ENCODE peak calls at places on chromosomes 13 and 19, in six cellular contexts. G is fibroblast of lung; R is psoas muscle; X is H7; Z is bronchial epithelial cell; P is activated CD8-positive, alpha-beta memory T cell treated with anti-CD3 and anti-CD28 coated beads for 48 hours. I is an unnamed sample.

GRCh38 chr19:14972676-14973075 is 7.0 kb downstream of the SLC1A6 start:
- DNase-seq in G (no peak), R (no peak), X (no peak), Z (no peak), P (no peak), I (no peak)

GRCh38 chr19:31625056-31625455 is 275.8 kb upstream of the TSHZ3 start:
- DNase-seq in G (no peak), R (no peak), X (no peak), Z (no peak), P (no peak), I (no peak)

GRCh38 chr19:1513492-1514294 is 874 bp upstream of the ADAMTSL5 start:
- DNase-seq in G (peak), R (peak), X (peak), Z (peak), P (peak), I (peak)

GRCh38 chr13:80783926-80784325 is 443.0 kb upstream of the SPRY2 start:
- DNase-seq in G (peak), R (no peak), X (no peak), Z (no peak), P (no peak), I (no peak)

GRCh38 chr19:6766357-6767080 is 716 bp downstream of the SH2D3A start:
- DNase-seq in G (no peak), R (no peak), X (peak), Z (peak), P (no peak), I (no peak)

GRCh38 chr13:109779876-109780516 is 6.4 kb downstream of the IRS2 start:
- DNase-seq in G (peak), R (no peak), X (no peak), Z (no peak), P (no peak), I (no peak)

GRCh38 chr13:113920606-113921306 is 53.1 kb downstream of the C13orf46 start:
- DNase-seq in G (no peak), R (no peak), X (no peak), Z (no peak), P (no peak), I (no peak)

GRCh38 chr19:41575998-41576397 is at the start of gene CEACAM21:
- DNase-seq in G (no peak), R (peak), X (no peak), Z (no peak), P (peak), I (no peak)

GRCh38 chr19:29329460-29330134 is 116.6 kb upstream of the UQCRFS1 start:
- DNase-seq in G (no peak), R (no peak), X (peak), Z (no peak), P (no peak), I (no peak)

GRCh38 chr19:17513801-17514200 is 2.4 kb downstream of the PGLS start:
- DNase-seq in G (peak), R (no peak), X (peak), Z (no peak), P (no peak), I (peak)

GRCh38 chr13:30033681-30034447 is 183.4 kb upstream of the UBL3 start:
- DNase-seq in G (peak), R (no peak), X (no peak), Z (peak), P (no peak), I (peak)

GRCh38 chr19:36225219-36225892 is 10.4 kb downstream of the ZNF146 start:
- DNase-seq in G (peak), R (no peak), X (no peak), Z (peak), P (no peak), I (peak)

GRCh38 chr13:35964764-35965163 is 166.4 kb downstream of the DCLK1 start:
- DNase-seq in G (no peak), R (no peak), X (no peak), Z (peak), P (no peak), I (no peak)

GRCh38 chr19:3665681-3666544 is 34.4 kb downstream of the PIP5K1C start:
- DNase-seq in G (no peak), R (peak), X (peak), Z (no peak), P (peak), I (peak)

GRCh38 chr13:27679896-27680295 is 58.2 kb downstream of the POLR1D start:
- DNase-seq in G (no peak), R (no peak), X (no peak), Z (no peak), P (no peak), I (no peak)

GRCh38 chr19:48391100-48392005 is at the start of gene KDELR1:
- DNase-seq in G (peak), R (peak), X (peak), Z (peak), P (peak), I (peak)

GRCh38 chr19:45217957-45218334 is 27.3 kb downstream of the EXOC3L2 start:
- DNase-seq in G (no peak), R (no peak), X (peak), Z (no peak), P (no peak), I (no peak)